ENCODE peak calls at places on chromosomes 5 and 9, in five cellular contexts. E is Karpas-422; G is aorta; A is heart left ventricle; B is CD4-positive, alpha-beta memory T cell. H is an unnamed sample. For H3K4me1, the result is how much of the 10 kb centered on the place peaks cover.

GRCh38 chr5:78509145-78509865 is 139.3 kb downstream of the LHFPL2 start:
- DNase-seq in B (no peak), E (no peak), G (no peak), A (no peak), H (no peak)

GRCh38 chr5:127088226-127088625 is 14.9 kb upstream of the C5orf63 start:
- DNase-seq in G (no peak), E (no peak), B (no peak), A (no peak), H (no peak)

GRCh38 chr5:135235551-135236100 is 163.4 kb downstream of the MACROH2A1 start:
- DNase-seq in B (no peak), G (no peak), E (no peak), A (no peak), H (no peak)

GRCh38 chr5:9851458-9851857 is 221.3 kb upstream of the TAS2R1 start:
- DNase-seq in G (no peak), B (no peak), A (no peak), E (no peak), H (no peak)

GRCh38 chr5:72210913-72211670 is 103.8 kb downstream of the MAP1B start:
- DNase-seq in B (no peak), E (no peak), G (peak), A (peak), H (no peak)

GRCh38 chr5:132055441-132055807 is 5.0 kb upstream of the IL3 start:
- DNase-seq in E (no peak), B (no peak), A (no peak), G (no peak), H (no peak)

GRCh38 chr9:35070823-35071813 is 1.3 kb downstream of the VCP start:
- DNase-seq in E (peak), A (no peak), B (peak), G (no peak), H (no peak)

GRCh38 chr9:109297899-109298298 is 23.0 kb downstream of the EPB41L4B start:
- DNase-seq in A (no peak), G (no peak), B (no peak), E (no peak), H (no peak)

GRCh38 chr9:15221746-15222145 is 85.3 kb downstream of the TTC39B start:
- DNase-seq in G (no peak), E (no peak), A (no peak), B (no peak), H (no peak)

GRCh38 chr5:140567136-140567818 is 2.6 kb downstream of the SLC35A4 start:
- DNase-seq in G (no peak), B (no peak), A (no peak), E (peak), H (no peak)

GRCh38 chr9:94920439-94920951 is 194.0 kb downstream of the AOPEP start:
- DNase-seq in G (peak), B (no peak), E (no peak), A (peak), H (no peak)
- H3K4me3 ChIP-seq in G (no peak), B (no peak), E (no peak), A (peak), H (no peak)

DNA sequence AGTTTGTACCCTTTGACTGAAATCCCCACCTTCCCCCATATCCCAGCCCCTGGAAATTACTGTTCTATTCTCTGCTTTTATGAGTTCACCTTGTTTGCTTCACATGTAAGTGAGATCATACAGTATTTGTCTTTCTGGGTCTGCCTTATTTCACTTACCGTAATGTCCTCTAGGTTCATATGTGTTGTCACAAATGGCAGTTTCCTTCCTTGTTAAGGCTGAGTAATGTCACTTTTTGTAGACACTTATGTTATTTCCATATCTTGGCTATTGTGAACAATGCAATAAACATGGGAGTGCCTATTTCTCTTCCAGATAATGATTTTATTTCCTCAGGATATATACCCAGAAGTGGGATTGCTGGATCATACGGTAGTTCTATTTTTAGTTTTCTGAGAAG is 272.3 kb downstream of the MRPS30 start:
- DNase-seq in A (no peak), B (no peak), E (no peak), G (no peak), H (no peak)
- H3K4me1 ChIP-seq in A (under half), B (under half), E (under half), G (under half), H (under half)

GRCh38 chr5:14809369-14810144 is 62.0 kb downstream of the ANKH start:
- DNase-seq in G (no peak), A (peak), B (peak), E (no peak), H (peak)
- H3K4me3 ChIP-seq in G (no peak), A (no peak), B (no peak), E (no peak), H (peak)

GRCh38 chr5:89277791-89278190 is 394.8 kb upstream of the MEF2C start:
- DNase-seq in B (no peak), G (no peak), E (no peak), A (no peak), H (no peak)

GRCh38 chr5:89281211-89281610 is 398.2 kb upstream of the MEF2C start:
- DNase-seq in E (no peak), A (no peak), B (no peak), G (no peak), H (no peak)

GRCh38 chr5:89282038-89282831 is 399.3 kb upstream of the MEF2C start:
- DNase-seq in E (no peak), B (no peak), G (no peak), A (no peak), H (no peak)

GRCh38 chr5:89280103-89281037 is 397.4 kb upstream of the MEF2C start:
- DNase-seq in A (no peak), E (no peak), G (no peak), B (no peak), H (no peak)

GRCh38 chr5:89279458-89280036 is 396.6 kb upstream of the MEF2C start:
- DNase-seq in E (no peak), B (no peak), G (no peak), A (no peak), H (no peak)
- H3K4me1 ChIP-seq in E (under half), B (under half), G (under half), A (under half), H (under half)

DNA sequence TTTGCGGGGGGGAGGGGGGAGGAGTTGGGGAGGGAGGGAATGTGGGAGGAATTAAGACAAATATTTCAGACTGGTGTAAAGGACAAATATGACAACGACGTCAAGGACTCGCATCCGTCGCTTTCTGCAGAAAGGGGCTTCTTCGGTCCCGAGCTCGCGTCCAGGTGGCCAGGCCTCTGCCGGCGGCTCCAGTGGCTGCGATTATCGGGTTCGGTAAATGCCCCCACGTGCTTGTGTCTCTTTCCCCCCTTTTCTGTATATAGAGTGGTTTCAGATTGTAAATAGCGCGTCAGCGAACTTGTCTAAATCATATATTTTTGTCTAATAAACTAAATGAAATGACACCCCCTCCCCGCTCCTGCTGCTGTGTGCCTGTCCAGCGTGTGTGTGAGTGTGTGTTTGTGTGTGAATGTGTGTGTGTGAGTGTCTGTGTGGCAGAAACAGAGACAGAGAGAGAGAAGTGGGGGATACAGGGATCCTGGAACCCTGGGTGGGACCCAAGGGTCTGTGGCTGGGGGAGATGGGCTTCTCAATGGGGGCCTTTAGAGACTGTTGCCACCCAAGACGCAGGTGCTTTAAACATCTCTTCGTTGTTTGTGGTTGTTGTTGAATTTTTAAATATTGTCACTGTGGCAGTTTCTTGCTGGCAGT is 5.6 kb downstream of the IRX1 start:
- DNase-seq in B (no peak), E (no peak), A (no peak), G (no peak), H (no peak)
- H3K4me3 ChIP-seq in B (no peak), E (no peak), A (no peak), G (peak), H (no peak)

GRCh38 chr9:89153187-89153586 is 25.4 kb downstream of the SHC3 start:
- DNase-seq in E (no peak), A (no peak), G (no peak), B (no peak), H (no peak)
- H3K4me1 ChIP-seq in E (under half), A (under half), G (under half), B (under half), H (under half)

GRCh38 chr9:6029581-6029980 is 14.2 kb upstream of the RANBP6 start:
- DNase-seq in G (no peak), A (no peak), B (no peak), E (no peak), H (no peak)

GRCh38 chr9:6024035-6024554 is 8.7 kb upstream of the RANBP6 start:
- DNase-seq in G (no peak), A (no peak), B (peak), E (peak), H (no peak)
- H3K4me3 ChIP-seq in G (no peak), A (no peak), B (no peak), E (no peak), H (no peak)

H was measured in effector memory CD4-positive, alpha-beta T cell.